ENCODE peak calls at places on chromosomes 5 and 9, in five cellular contexts. Y is body of pancreas, V is uterus, S is heart right ventricle, J is lower lobe of right lung. C is an unnamed sample. For H3K4me1 and H3K9me3, the result is how much of the 10 kb centered on the place peaks cover.

GRCh38 chr5:170353946-170354345 is 35.2 kb downstream of the KCNMB1 start:
- DNase-seq in Y (no peak), V (peak), S (no peak), J (no peak), C (no peak)

GRCh38 chr9:71975833-71976232 is 64.4 kb downstream of the C9orf85 start:
- DNase-seq in Y (no peak), V (no peak), S (no peak), J (no peak), C (no peak)

GRCh38 chr9:72894342-72894741 is 58.5 kb downstream of the ALDH1A1 start:
- DNase-seq in Y (no peak), V (no peak), S (no peak), J (no peak), C (no peak)

GRCh38 chr9:221989-222776 is 7.5 kb downstream of the DOCK8 start:
- DNase-seq in Y (no peak), V (no peak), S (no peak), J (no peak), C (no peak)

GRCh38 chr5:112270299-112271293 is 148.5 kb downstream of the EPB41L4A start:
- DNase-seq in Y (no peak), V (no peak), S (no peak), J (no peak), C (no peak)

GRCh38 chr5:1662559-1663043 is 137.0 kb downstream of the MRPL36 start:
- DNase-seq in Y (no peak), V (no peak), S (no peak), J (no peak), C (peak)

GRCh38 chr9:69141851-69142250 is 32.2 kb upstream of the TJP2 start:
- DNase-seq in Y (no peak), V (no peak), S (peak), J (no peak), C (no peak)

GRCh38 chr9:88980732-88981336 is 10.4 kb upstream of the S1PR3 start:
- DNase-seq in Y (no peak), V (no peak), S (no peak), J (no peak), C (no peak)

GRCh38 chr9:83722726-83723495 is 15.2 kb upstream of the UBQLN1 start:
- DNase-seq in Y (no peak), V (no peak), S (no peak), J (no peak), C (no peak)

GRCh38 chr5:45038366-45038987 is 229.7 kb downstream of the MRPS30 start:
- DNase-seq in Y (no peak), V (no peak), S (no peak), J (no peak), C (no peak)

GRCh38 chr5:67246108-67246507 is 49.5 kb upstream of the CD180 start:
- DNase-seq in Y (no peak), V (no peak), S (peak), J (no peak), C (no peak)

GRCh38 chr9:72038408-72038807 is 22.0 kb downstream of the C9orf57 start:
- DNase-seq in Y (no peak), V (no peak), S (peak), J (peak), C (no peak)

GRCh38 chr9:134624119-134624826 is 17.3 kb upstream of the COL5A1 start:
- DNase-seq in Y (no peak), V (peak), S (no peak), J (peak), C (no peak)

GRCh38 chr5:89087551-89088318 is 204.8 kb upstream of the MEF2C start:
- DNase-seq in Y (no peak), V (no peak), S (peak), J (no peak), C (no peak)

GRCh38 chr9:98175762-98176161 is 16.7 kb downstream of the CORO2A start:
- DNase-seq in Y (no peak), V (no peak), S (no peak), J (no peak), C (no peak)

GRCh38 chr5:527646-528591 is 3.7 kb upstream of the SLC9A3 start:
- DNase-seq in Y (no peak), V (no peak), S (no peak), J (peak), C (peak)

GRCh38 chr9:91761362-91761761 is 188.7 kb downstream of the ROR2 start:
- DNase-seq in Y (no peak), V (no peak), S (no peak), J (no peak), C (no peak)

GRCh38 chr5:141547921-141548320 is 59.0 kb downstream of the PCDHGC5 start:
- DNase-seq in Y (no peak), V (no peak), S (no peak), J (no peak), C (no peak)

GRCh38 chr5:157362982-157363381 is 97.0 kb upstream of the NIPAL4 start:
- DNase-seq in Y (no peak), V (no peak), S (no peak), J (no peak), C (no peak)

GRCh38 chr9:37220971-37221370 is 100.6 kb downstream of the ZCCHC7 start:
- DNase-seq in Y (no peak), V (no peak), S (no peak), J (no peak), C (no peak)

GRCh38 chr5:56128166-56128565 is 105.0 kb downstream of the ANKRD55 start:
- DNase-seq in Y (no peak), V (no peak), S (no peak), J (no peak), C (no peak)

GRCh38 chr9:136010176-136010575 is 49.0 kb upstream of the UBAC1 start:
- DNase-seq in Y (no peak), V (no peak), S (no peak), J (no peak), C (peak)

GRCh38 chr5:77152441-77152840 is 58.0 kb upstream of the PDE8B start:
- DNase-seq in Y (no peak), V (no peak), S (no peak), J (no peak), C (no peak)

GRCh38 chr5:180439911-180440769 is 54.0 kb upstream of the CNOT6 start:
- DNase-seq in Y (peak), V (no peak), S (no peak), J (no peak), C (no peak)

GRCh38 chr9:90741036-90741435 is 60.6 kb upstream of the SYK start:
- DNase-seq in Y (no peak), V (no peak), S (no peak), J (no peak), C (no peak)

GRCh38 chr5:179287631-179288030 is 57.6 kb downstream of the ADAMTS2 start:
- DNase-seq in Y (peak), V (peak), S (no peak), J (peak), C (peak)

GRCh38 chr9:20319641-20320337 is 302.5 kb downstream of the MLLT3 start:
- DNase-seq in Y (no peak), V (no peak), S (no peak), J (no peak), C (no peak)

GRCh38 chr9:121395558-121395957 is 25.5 kb upstream of the STOM start:
- DNase-seq in Y (no peak), V (no peak), S (no peak), J (no peak), C (no peak)

GRCh38 chr5:151449836-151450235 is 2.4 kb downstream of the SLC36A1 start:
- DNase-seq in Y (no peak), V (no peak), S (no peak), J (no peak), C (no peak)

GRCh38 chr5:158701406-158702177 is 398.1 kb downstream of the EBF1 start:
- DNase-seq in Y (no peak), V (no peak), S (no peak), J (no peak), C (peak)

GRCh38 chr9:78014776-78015175 is 16.8 kb downstream of the GNAQ start:
- DNase-seq in Y (no peak), V (no peak), S (no peak), J (no peak), C (no peak)

GRCh38 chr9:5292141-5292540 is 12.4 kb downstream of the RLN2 start:
- DNase-seq in Y (no peak), V (no peak), S (no peak), J (no peak), C (no peak)

GRCh38 chr5:174177531-174177930 is 132.0 kb downstream of the NSG2 start:
- DNase-seq in Y (no peak), V (no peak), S (no peak), J (no peak), C (no peak)

GRCh38 chr9:8567963-8568579 is 768.5 kb upstream of the DMAC1 start:
- DNase-seq in Y (no peak), V (no peak), S (no peak), J (no peak), C (no peak)

GRCh38 chr5:172437445-172438303 is 16.7 kb downstream of the SH3PXD2B start:
- DNase-seq in Y (peak), V (peak), S (peak), J (peak), C (peak)

GRCh38 chr9:133137451-133138231 is 16.6 kb upstream of the RALGDS start:
- DNase-seq in Y (peak), V (no peak), S (no peak), J (peak), C (peak)

GRCh38 chr9:133135193-133135745 is 14.2 kb upstream of the RALGDS start:
- DNase-seq in Y (peak), V (peak), S (peak), J (peak), C (peak)

GRCh38 chr9:133133680-133134418 is 12.8 kb upstream of the RALGDS start:
- DNase-seq in Y (peak), V (peak), S (peak), J (peak), C (peak)

GRCh38 chr9:133132174-133132573 is 11.1 kb upstream of the RALGDS start:
- DNase-seq in Y (no peak), V (no peak), S (no peak), J (no peak), C (no peak)

GRCh38 chr9:133134419-133135190 is 13.6 kb upstream of the RALGDS start:
- DNase-seq in Y (no peak), V (no peak), S (no peak), J (no peak), C (peak)
- H3K4me1 ChIP-seq in Y (half or more), V (under half), S (half or more), J (half or more), C (half or more)

DNA sequence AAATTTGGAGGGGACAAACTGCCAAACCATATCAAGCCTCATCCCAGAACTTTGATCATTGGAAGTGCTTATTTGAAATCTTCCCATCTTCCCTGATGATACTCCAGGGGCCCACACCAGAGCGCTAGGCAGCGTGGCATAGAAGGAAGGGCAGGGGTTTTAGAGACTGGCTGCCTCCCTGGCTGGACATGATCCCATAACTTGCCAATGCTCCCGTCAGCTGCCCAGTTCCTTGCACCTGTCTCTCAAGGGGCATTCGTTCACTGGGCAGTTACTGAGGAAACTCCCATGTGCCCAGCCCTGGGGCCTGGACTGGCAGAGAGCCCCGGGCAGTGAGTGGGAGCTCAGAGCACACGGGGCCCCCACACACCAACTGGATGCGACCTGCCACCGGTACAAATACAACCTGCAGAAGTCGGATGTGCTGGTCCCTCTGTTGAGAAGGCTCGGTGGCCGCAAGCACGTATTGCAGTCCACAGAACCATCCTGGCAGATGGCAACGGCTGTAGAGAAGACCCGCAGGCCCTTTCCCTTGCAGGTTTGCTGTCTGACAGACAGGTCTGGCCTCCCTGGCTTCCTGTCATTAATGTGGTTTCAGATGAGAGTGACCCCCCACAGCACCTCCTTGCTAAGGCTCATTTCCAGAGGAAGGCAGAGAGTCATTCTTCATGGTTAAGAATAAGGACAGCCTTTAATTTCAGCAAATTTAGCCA is 122.4 kb downstream of the MVB12B start:
- DNase-seq in Y (no peak), V (no peak), S (no peak), J (no peak), C (no peak)
- H3K27ac ChIP-seq in Y (no peak), V (no peak), S (no peak), J (no peak), C (no peak)

GRCh38 chr9:103485138-103485537 is 490.0 kb downstream of the CYLC2 start:
- DNase-seq in Y (no peak), V (no peak), S (no peak), J (no peak), C (no peak)
- H3K9me3 ChIP-seq in Y (under half), V (under half), S (under half), J (under half), C (under half)

GRCh38 chr5:74429495-74429894 is 211.0 kb downstream of the ENC1 start:
- DNase-seq in Y (no peak), V (no peak), S (no peak), J (no peak), C (no peak)

GRCh38 chr5:74434124-74434899 is 206.2 kb downstream of the ENC1 start:
- DNase-seq in Y (no peak), V (no peak), S (peak), J (no peak), C (no peak)

GRCh38 chr5:74430910-74431309 is 209.6 kb downstream of the ENC1 start:
- DNase-seq in Y (no peak), V (no peak), S (no peak), J (no peak), C (no peak)

GRCh38 chr5:74433255-74434123 is 207.0 kb downstream of the ENC1 start:
- DNase-seq in Y (no peak), V (no peak), S (no peak), J (no peak), C (no peak)

GRCh38 chr5:74432240-74432639 is 208.3 kb downstream of the ENC1 start:
- DNase-seq in Y (peak), V (no peak), S (no peak), J (no peak), C (no peak)
- H3K4me1 ChIP-seq in Y (under half), V (under half), S (under half), J (under half), C (under half)

GRCh38 chr9:131651599-131651998 is 88.3 kb downstream of the RAPGEF1 start:
- DNase-seq in Y (no peak), V (no peak), S (no peak), J (no peak), C (no peak)
- H3K27ac ChIP-seq in Y (peak), V (no peak), S (peak), J (peak), C (peak)

GRCh38 chr5:166200532-166200931 is 2090.9 kb upstream of the WWC1 start:
- DNase-seq in Y (no peak), V (no peak), S (no peak), J (no peak), C (no peak)
- H3K9me3 ChIP-seq in Y (under half), V (under half), S (under half), J (under half), C (under half)

GRCh38 chr5:52799358-52799982 is 11.8 kb downstream of the ITGA1 start:
- DNase-seq in Y (peak), V (peak), S (peak), J (peak), C (peak)

GRCh38 chr5:52802272-52803011 is 14.7 kb downstream of the ITGA1 start:
- DNase-seq in Y (no peak), V (no peak), S (no peak), J (no peak), C (no peak)

GRCh38 chr5:52799983-52800393 is 12.3 kb downstream of the ITGA1 start:
- DNase-seq in Y (peak), V (peak), S (peak), J (peak), C (peak)

GRCh38 chr5:52800394-52801213 is 12.9 kb downstream of the ITGA1 start:
- DNase-seq in Y (peak), V (peak), S (peak), J (peak), C (peak)

GRCh38 chr5:52801329-52801728 is 13.6 kb downstream of the ITGA1 start:
- DNase-seq in Y (no peak), V (no peak), S (no peak), J (no peak), C (no peak)
- H3K4me1 ChIP-seq in Y (under half), V (under half), S (half or more), J (half or more), C (under half)